ENCODE peak calls at places on chromosomes 2 and 18, in nine cellular contexts. One of them, this sample, is unnamed.
A peak's percentile ranks its signal among the peaks of the same experiment; 100 is the strongest.

GRCh38 chr2:88880441-88880953 is 189.0 kb downstream of the RPIA start:
- DNase-seq in fibroblast of the conjunctiva: peak; percentile 28
- DNase-seq in Kasumi-1: peak; percentile 84
- DNase-seq in CD4-positive, CD25-positive, alpha-beta regulatory T cell: peak; percentile 40
- DNase-seq in left ventricle myocardium inferior: no peak
- DNase-seq in T follicular helper cell: peak; percentile 3
- DNase-seq in left lobe of liver: no peak
- DNase-seq in NAMALWA: peak; percentile 95
- DNase-seq in lower lobe of right lung: no peak
- DNase-seq in this sample: peak; percentile 84

GRCh38 chr2:160007111-160007510 is 55.3 kb downstream of the PLA2R1 start:
- DNase-seq in CD4-positive, CD25-positive, alpha-beta regulatory T cell: no peak
- DNase-seq in lower lobe of right lung: no peak
- DNase-seq in left lobe of liver: no peak
- DNase-seq in left ventricle myocardium inferior: no peak
- DNase-seq in fibroblast of the conjunctiva: no peak
- DNase-seq in NAMALWA: no peak
- DNase-seq in Kasumi-1: no peak
- DNase-seq in T follicular helper cell: no peak
- DNase-seq in this sample: no peak

GRCh38 chr18:48663096-48663930 is 124.5 kb downstream of the CTIF start:
- DNase-seq in left lobe of liver: peak; percentile 37
- DNase-seq in Kasumi-1: no peak
- DNase-seq in left ventricle myocardium inferior: no peak
- DNase-seq in CD4-positive, CD25-positive, alpha-beta regulatory T cell: no peak
- DNase-seq in T follicular helper cell: no peak
- DNase-seq in fibroblast of the conjunctiva: no peak
- DNase-seq in lower lobe of right lung: no peak
- DNase-seq in NAMALWA: no peak
- DNase-seq in this sample: no peak

GRCh38 chr2:240275386-240275785 is 134.9 kb upstream of the OTOS start:
- DNase-seq in T follicular helper cell: no peak
- DNase-seq in CD4-positive, CD25-positive, alpha-beta regulatory T cell: no peak
- DNase-seq in Kasumi-1: no peak
- DNase-seq in fibroblast of the conjunctiva: no peak
- DNase-seq in NAMALWA: no peak
- DNase-seq in left lobe of liver: no peak
- DNase-seq in left ventricle myocardium inferior: no peak
- DNase-seq in lower lobe of right lung: no peak
- DNase-seq in this sample: no peak

GRCh38 chr2:2291500-2292260 is 39.4 kb downstream of the MYT1L start:
- DNase-seq in left lobe of liver: no peak
- DNase-seq in left ventricle myocardium inferior: peak; percentile 25
- DNase-seq in T follicular helper cell: no peak
- DNase-seq in fibroblast of the conjunctiva: no peak
- DNase-seq in Kasumi-1: no peak
- DNase-seq in NAMALWA: no peak
- DNase-seq in lower lobe of right lung: no peak
- DNase-seq in CD4-positive, CD25-positive, alpha-beta regulatory T cell: no peak
- DNase-seq in this sample: no peak

GRCh38 chr2:146952691-146953090 is 892.1 kb upstream of the ACVR2A start:
- DNase-seq in T follicular helper cell: no peak
- DNase-seq in Kasumi-1: no peak
- DNase-seq in lower lobe of right lung: no peak
- DNase-seq in NAMALWA: no peak
- DNase-seq in fibroblast of the conjunctiva: no peak
- DNase-seq in left ventricle myocardium inferior: no peak
- DNase-seq in CD4-positive, CD25-positive, alpha-beta regulatory T cell: no peak
- DNase-seq in left lobe of liver: no peak
- DNase-seq in this sample: no peak

GRCh38 chr2:124983595-124983994 is 958.5 kb downstream of the CNTNAP5 start:
- DNase-seq in Kasumi-1: no peak
- DNase-seq in left lobe of liver: no peak
- DNase-seq in fibroblast of the conjunctiva: no peak
- DNase-seq in NAMALWA: no peak
- DNase-seq in lower lobe of right lung: no peak
- DNase-seq in left ventricle myocardium inferior: no peak
- DNase-seq in T follicular helper cell: no peak
- DNase-seq in CD4-positive, CD25-positive, alpha-beta regulatory T cell: no peak
- DNase-seq in this sample: no peak

GRCh38 chr2:173629076-173629475 is 274.4 kb downstream of the CDCA7 start:
- DNase-seq in NAMALWA: no peak
- DNase-seq in fibroblast of the conjunctiva: no peak
- DNase-seq in lower lobe of right lung: no peak
- DNase-seq in CD4-positive, CD25-positive, alpha-beta regulatory T cell: no peak
- DNase-seq in left lobe of liver: no peak
- DNase-seq in left ventricle myocardium inferior: no peak
- DNase-seq in Kasumi-1: no peak
- DNase-seq in T follicular helper cell: no peak
- DNase-seq in this sample: no peak

GRCh38 chr18:48902023-48902855 is 48.5 kb downstream of the SMAD7 start:
- DNase-seq in fibroblast of the conjunctiva: peak; percentile 78
- DNase-seq in NAMALWA: no peak
- DNase-seq in Kasumi-1: peak; percentile 69
- DNase-seq in left lobe of liver: peak; percentile 71
- DNase-seq in left ventricle myocardium inferior: peak; percentile 88
- DNase-seq in T follicular helper cell: no peak
- DNase-seq in lower lobe of right lung: peak; percentile 89
- DNase-seq in CD4-positive, CD25-positive, alpha-beta regulatory T cell: no peak
- DNase-seq in this sample: no peak

GRCh38 chr2:174171686-174172445 is 76.5 kb downstream of the OLA1 start:
- DNase-seq in left lobe of liver: no peak
- DNase-seq in CD4-positive, CD25-positive, alpha-beta regulatory T cell: no peak
- DNase-seq in T follicular helper cell: no peak
- DNase-seq in NAMALWA: no peak
- DNase-seq in Kasumi-1: no peak
- DNase-seq in left ventricle myocardium inferior: no peak
- DNase-seq in fibroblast of the conjunctiva: no peak
- DNase-seq in lower lobe of right lung: peak; percentile 28
- DNase-seq in this sample: no peak

GRCh38 chr2:129002751-129003150 is 684.1 kb upstream of the HS6ST1 start:
- DNase-seq in lower lobe of right lung: no peak
- DNase-seq in CD4-positive, CD25-positive, alpha-beta regulatory T cell: no peak
- DNase-seq in Kasumi-1: no peak
- DNase-seq in left lobe of liver: no peak
- DNase-seq in T follicular helper cell: no peak
- DNase-seq in fibroblast of the conjunctiva: no peak
- DNase-seq in NAMALWA: no peak
- DNase-seq in left ventricle myocardium inferior: no peak
- DNase-seq in this sample: no peak

GRCh38 chr2:181892795-181893435 is 1.4 kb downstream of the ITPRID2 start:
- DNase-seq in fibroblast of the conjunctiva: no peak
- DNase-seq in NAMALWA: no peak
- DNase-seq in Kasumi-1: no peak
- DNase-seq in left lobe of liver: no peak
- DNase-seq in CD4-positive, CD25-positive, alpha-beta regulatory T cell: no peak
- DNase-seq in lower lobe of right lung: no peak
- DNase-seq in T follicular helper cell: no peak
- DNase-seq in left ventricle myocardium inferior: no peak
- DNase-seq in this sample: no peak

GRCh38 chr2:25276569-25277465 is 64.9 kb downstream of the DNMT3A start:
- DNase-seq in left ventricle myocardium inferior: peak; percentile 51
- DNase-seq in lower lobe of right lung: peak; percentile 76
- DNase-seq in NAMALWA: peak; percentile 67
- DNase-seq in fibroblast of the conjunctiva: no peak
- DNase-seq in CD4-positive, CD25-positive, alpha-beta regulatory T cell: peak; percentile 75
- DNase-seq in Kasumi-1: no peak
- DNase-seq in left lobe of liver: peak; percentile 55
- DNase-seq in T follicular helper cell: peak; percentile 59
- DNase-seq in this sample: peak; percentile 38

GRCh38 chr2:215427585-215427984 is 8.3 kb downstream of the FN1 start:
- DNase-seq in T follicular helper cell: no peak
- DNase-seq in NAMALWA: no peak
- DNase-seq in lower lobe of right lung: no peak
- DNase-seq in left lobe of liver: no peak
- DNase-seq in CD4-positive, CD25-positive, alpha-beta regulatory T cell: no peak
- DNase-seq in fibroblast of the conjunctiva: no peak
- DNase-seq in left ventricle myocardium inferior: no peak
- DNase-seq in Kasumi-1: no peak
- DNase-seq in this sample: no peak

GRCh38 chr2:128264881-128265607 is 53.6 kb downstream of the HS6ST1 start:
- DNase-seq in left ventricle myocardium inferior: no peak
- DNase-seq in CD4-positive, CD25-positive, alpha-beta regulatory T cell: no peak
- DNase-seq in lower lobe of right lung: no peak
- DNase-seq in fibroblast of the conjunctiva: no peak
- DNase-seq in T follicular helper cell: no peak
- DNase-seq in Kasumi-1: no peak
- DNase-seq in left lobe of liver: no peak
- DNase-seq in NAMALWA: no peak
- DNase-seq in this sample: no peak

GRCh38 chr2:179467111-179467510 is 202.5 kb upstream of the SESTD1 start:
- DNase-seq in Kasumi-1: no peak
- DNase-seq in fibroblast of the conjunctiva: no peak
- DNase-seq in left lobe of liver: no peak
- DNase-seq in left ventricle myocardium inferior: no peak
- DNase-seq in CD4-positive, CD25-positive, alpha-beta regulatory T cell: no peak
- DNase-seq in NAMALWA: no peak
- DNase-seq in lower lobe of right lung: no peak
- DNase-seq in T follicular helper cell: no peak
- DNase-seq in this sample: no peak